ENCODE peak calls at places on chromosomes 4 and X, in four cellular contexts. One of them, this sample, is unnamed. For H3K36me3, the result is how much of the 10 kb centered on the place peaks cover.

GRCh38 chr4:177436456-177436855 is 5.8 kb downstream of the AGA start:
- DNase-seq in right lobe of liver: no peak
- DNase-seq in neuronal stem cell: no peak
- DNase-seq in CD4-positive, CD25-positive, alpha-beta regulatory T cell: no peak
- DNase-seq in this sample: no peak

GRCh38 chr4:80365928-80366327 is 30.4 kb downstream of the CFAP299 start:
- DNase-seq in right lobe of liver: no peak
- DNase-seq in neuronal stem cell: peak
- DNase-seq in CD4-positive, CD25-positive, alpha-beta regulatory T cell: peak
- DNase-seq in this sample: peak

GRCh38 chr4:114077610-114078009 is 98.2 kb upstream of the ARSJ start:
- DNase-seq in right lobe of liver: no peak
- DNase-seq in neuronal stem cell: no peak
- DNase-seq in CD4-positive, CD25-positive, alpha-beta regulatory T cell: no peak
- DNase-seq in this sample: no peak

GRCh38 chrX:143536176-143536575 is 18.9 kb upstream of the SPANXN3 start:
- DNase-seq in right lobe of liver: no peak
- DNase-seq in neuronal stem cell: no peak
- DNase-seq in CD4-positive, CD25-positive, alpha-beta regulatory T cell: no peak
- DNase-seq in this sample: no peak

GRCh38 chr4:128649575-128650205 is 159.8 kb upstream of the JADE1 start:
- DNase-seq in right lobe of liver: no peak
- DNase-seq in neuronal stem cell: no peak
- DNase-seq in CD4-positive, CD25-positive, alpha-beta regulatory T cell: no peak
- DNase-seq in this sample: no peak

GRCh38 chrX:29143356-29143755 is 556.1 kb downstream of the IL1RAPL1 start:
- DNase-seq in right lobe of liver: no peak
- DNase-seq in neuronal stem cell: no peak
- DNase-seq in CD4-positive, CD25-positive, alpha-beta regulatory T cell: no peak
- DNase-seq in this sample: no peak

GRCh38 chrX:53080628-53081580 is 1.3 kb upstream of the TSPYL2 start:
- DNase-seq in right lobe of liver: no peak
- DNase-seq in neuronal stem cell: no peak
- DNase-seq in CD4-positive, CD25-positive, alpha-beta regulatory T cell: peak
- DNase-seq in this sample: no peak

GRCh38 chr4:105232374-105232773 is 85.7 kb downstream of the TET2 start:
- DNase-seq in right lobe of liver: no peak
- DNase-seq in neuronal stem cell: no peak
- DNase-seq in CD4-positive, CD25-positive, alpha-beta regulatory T cell: no peak
- DNase-seq in this sample: no peak

GRCh38 chr4:108852691-108853090 is 89.8 kb upstream of the ETNPPL start:
- DNase-seq in right lobe of liver: no peak
- DNase-seq in neuronal stem cell: no peak
- DNase-seq in CD4-positive, CD25-positive, alpha-beta regulatory T cell: no peak
- DNase-seq in this sample: no peak

GRCh38 chr4:111602848-111603247 is 542.4 kb upstream of the FAM241A start:
- DNase-seq in right lobe of liver: no peak
- DNase-seq in neuronal stem cell: no peak
- DNase-seq in CD4-positive, CD25-positive, alpha-beta regulatory T cell: no peak
- DNase-seq in this sample: peak

GRCh38 chr4:98786866-98787265 is 128.5 kb upstream of the TSPAN5 start:
- DNase-seq in right lobe of liver: no peak
- DNase-seq in neuronal stem cell: no peak
- DNase-seq in CD4-positive, CD25-positive, alpha-beta regulatory T cell: no peak
- DNase-seq in this sample: no peak

GRCh38 chr4:108168672-108169562 is at the start of gene LEF1:
- DNase-seq in right lobe of liver: no peak
- DNase-seq in neuronal stem cell: peak
- DNase-seq in CD4-positive, CD25-positive, alpha-beta regulatory T cell: peak
- DNase-seq in this sample: peak

GRCh38 chr4:42787071-42787463 is 105.4 kb upstream of the GRXCR1 start:
- DNase-seq in right lobe of liver: no peak
- DNase-seq in neuronal stem cell: no peak
- DNase-seq in CD4-positive, CD25-positive, alpha-beta regulatory T cell: no peak
- DNase-seq in this sample: no peak

GRCh38 chrX:115393271-115393670 is 103.8 kb downstream of the LUZP4 start:
- DNase-seq in right lobe of liver: no peak
- DNase-seq in neuronal stem cell: no peak
- DNase-seq in CD4-positive, CD25-positive, alpha-beta regulatory T cell: no peak
- DNase-seq in this sample: no peak

DNA sequence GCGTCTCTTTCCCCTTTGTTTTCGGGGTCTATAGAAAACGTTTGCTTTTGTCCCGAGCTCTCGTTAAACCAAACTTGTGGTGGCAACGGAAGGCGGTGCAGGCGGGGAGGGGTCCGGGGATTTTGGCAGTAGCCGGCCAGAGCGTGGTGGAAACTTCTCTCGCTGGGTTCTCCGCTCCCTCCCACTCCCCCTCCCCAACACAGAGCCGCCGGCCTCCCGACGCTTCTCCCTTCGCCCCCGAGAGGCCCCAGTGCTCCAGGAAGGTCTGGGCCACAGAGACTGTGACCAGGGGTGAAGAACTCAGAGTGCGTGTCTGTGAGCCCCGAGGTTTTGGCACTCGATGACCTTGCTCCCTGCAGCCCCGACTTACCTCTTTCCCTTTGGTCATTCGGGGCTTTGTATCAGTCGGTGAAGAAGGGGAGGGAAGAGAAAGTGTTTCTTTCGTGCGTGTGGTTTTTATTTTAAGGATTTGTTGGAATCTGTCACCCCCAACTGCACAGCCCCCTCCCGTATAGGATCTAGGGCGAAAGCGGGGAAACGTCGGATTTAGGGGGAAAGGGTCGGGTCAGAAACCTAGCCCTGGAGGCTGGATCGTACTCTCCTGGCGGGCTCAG is 9.0 kb upstream of the BCOR start:
- DNase-seq in right lobe of liver: no peak
- DNase-seq in neuronal stem cell: no peak
- DNase-seq in CD4-positive, CD25-positive, alpha-beta regulatory T cell: no peak
- DNase-seq in this sample: peak
- H3K4me3 ChIP-seq in right lobe of liver: peak
- H3K4me3 ChIP-seq in neuronal stem cell: peak
- H3K4me3 ChIP-seq in CD4-positive, CD25-positive, alpha-beta regulatory T cell: peak
- H3K4me3 ChIP-seq in this sample: peak

GRCh38 chr4:106253364-106254129 is 62.5 kb downstream of the TBCK start:
- DNase-seq in right lobe of liver: no peak
- DNase-seq in neuronal stem cell: no peak
- DNase-seq in CD4-positive, CD25-positive, alpha-beta regulatory T cell: no peak
- DNase-seq in this sample: no peak

GRCh38 chr4:106246441-106246840 is 69.6 kb downstream of the TBCK start:
- DNase-seq in right lobe of liver: no peak
- DNase-seq in neuronal stem cell: no peak
- DNase-seq in CD4-positive, CD25-positive, alpha-beta regulatory T cell: no peak
- DNase-seq in this sample: no peak

GRCh38 chr4:106245176-106245575 is 70.8 kb downstream of the TBCK start:
- DNase-seq in right lobe of liver: no peak
- DNase-seq in neuronal stem cell: no peak
- DNase-seq in CD4-positive, CD25-positive, alpha-beta regulatory T cell: no peak
- DNase-seq in this sample: no peak

GRCh38 chr4:106247600-106247999 is 68.4 kb downstream of the TBCK start:
- DNase-seq in right lobe of liver: no peak
- DNase-seq in neuronal stem cell: no peak
- DNase-seq in CD4-positive, CD25-positive, alpha-beta regulatory T cell: no peak
- DNase-seq in this sample: no peak
- H3K36me3 ChIP-seq in right lobe of liver: under half
- H3K36me3 ChIP-seq in neuronal stem cell: under half
- H3K36me3 ChIP-seq in CD4-positive, CD25-positive, alpha-beta regulatory T cell: under half
- H3K36me3 ChIP-seq in this sample: under half

DNA sequence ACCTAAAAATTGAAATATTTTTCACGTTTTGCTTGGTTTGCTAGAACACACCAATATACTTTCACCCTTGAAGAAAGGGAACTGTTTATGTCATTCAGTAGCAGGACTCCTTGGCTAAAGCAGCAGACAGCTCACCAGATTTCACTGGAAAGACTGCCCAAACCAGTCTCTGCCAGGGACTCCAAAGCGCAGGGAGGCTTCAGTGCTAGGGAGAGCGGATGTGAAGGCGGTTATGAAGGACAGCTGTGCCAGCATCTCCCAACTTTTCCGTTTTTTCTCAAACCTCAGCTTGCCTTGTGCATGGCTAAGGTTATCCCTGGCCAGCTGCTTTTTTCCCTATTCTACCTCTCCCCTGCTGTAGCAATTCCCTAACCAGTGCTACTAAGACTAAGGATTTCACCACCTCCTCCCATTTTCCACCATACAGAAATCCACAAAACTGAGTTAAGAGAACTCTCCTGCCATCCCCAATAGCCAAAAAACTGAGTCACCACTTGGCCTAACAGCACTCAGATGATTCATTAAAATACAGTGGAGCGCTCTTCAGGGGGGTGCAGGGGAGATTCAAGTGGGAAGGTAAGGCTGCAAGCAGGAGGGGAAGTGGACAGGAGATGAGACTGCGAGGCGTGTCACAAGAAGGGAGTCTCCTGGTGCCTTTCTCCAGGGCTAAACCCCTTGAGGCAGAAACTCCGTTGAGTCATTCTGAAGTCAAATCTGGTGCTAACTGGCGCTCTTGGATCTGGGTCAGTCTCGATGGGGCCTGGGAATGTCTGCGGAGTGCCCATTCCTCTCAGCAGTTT is 90.7 kb downstream of the PALLD start:
- DNase-seq in right lobe of liver: no peak
- DNase-seq in neuronal stem cell: no peak
- DNase-seq in CD4-positive, CD25-positive, alpha-beta regulatory T cell: no peak
- DNase-seq in this sample: no peak
- H3K4me3 ChIP-seq in right lobe of liver: no peak
- H3K4me3 ChIP-seq in neuronal stem cell: no peak
- H3K4me3 ChIP-seq in CD4-positive, CD25-positive, alpha-beta regulatory T cell: no peak
- H3K4me3 ChIP-seq in this sample: no peak

GRCh38 chr4:83931659-83932058 is 395.8 kb downstream of the GPAT3 start:
- DNase-seq in right lobe of liver: no peak
- DNase-seq in neuronal stem cell: no peak
- DNase-seq in CD4-positive, CD25-positive, alpha-beta regulatory T cell: no peak
- DNase-seq in this sample: no peak
- H3K36me3 ChIP-seq in right lobe of liver: under half
- H3K36me3 ChIP-seq in neuronal stem cell: under half
- H3K36me3 ChIP-seq in CD4-positive, CD25-positive, alpha-beta regulatory T cell: under half
- H3K36me3 ChIP-seq in this sample: under half

DNA sequence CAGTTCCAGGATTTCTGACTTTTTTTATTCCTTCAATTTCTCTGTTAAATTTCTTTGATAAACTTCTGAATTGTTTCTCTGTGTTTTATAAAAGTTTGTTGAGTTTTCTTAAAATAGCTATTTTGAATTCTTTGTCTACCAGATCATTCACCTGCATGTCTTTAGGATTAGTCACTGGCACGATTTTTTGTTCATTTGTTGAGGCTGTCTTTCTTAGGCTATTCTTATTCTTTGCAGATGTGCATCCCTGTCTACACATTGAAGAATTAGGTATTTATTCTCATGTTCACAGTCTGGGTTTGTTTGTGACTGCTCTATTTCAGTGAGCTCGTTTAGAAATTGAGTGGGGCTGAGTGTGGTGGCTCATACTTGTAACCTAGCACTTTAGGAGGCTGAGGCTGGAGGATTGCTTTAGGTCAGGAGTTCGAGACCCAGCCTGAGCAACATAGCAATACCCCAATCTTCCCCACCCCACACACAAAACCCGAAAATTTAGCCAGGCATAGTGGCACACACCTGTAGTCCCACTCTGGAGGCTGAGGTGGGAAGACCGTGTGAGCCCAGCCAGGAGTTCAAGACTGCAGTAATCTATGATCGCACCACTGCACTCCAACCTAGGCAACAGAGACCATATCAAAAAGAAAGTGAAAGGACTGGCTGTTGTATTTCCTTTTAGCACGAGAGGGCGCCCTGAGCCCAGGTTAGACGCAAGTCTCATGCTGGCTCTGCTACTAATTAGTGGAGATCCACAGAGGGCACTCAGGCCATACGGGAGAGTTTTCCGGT is 42.0 kb downstream of the F8 start:
- DNase-seq in right lobe of liver: peak
- DNase-seq in neuronal stem cell: peak
- DNase-seq in CD4-positive, CD25-positive, alpha-beta regulatory T cell: peak
- DNase-seq in this sample: peak
- H3K4me3 ChIP-seq in right lobe of liver: peak
- H3K4me3 ChIP-seq in neuronal stem cell: no peak
- H3K4me3 ChIP-seq in CD4-positive, CD25-positive, alpha-beta regulatory T cell: peak
- H3K4me3 ChIP-seq in this sample: no peak

GRCh38 chrX:155231163-155231562 is 14.9 kb downstream of the VBP1 start:
- DNase-seq in right lobe of liver: no peak
- DNase-seq in neuronal stem cell: no peak
- DNase-seq in CD4-positive, CD25-positive, alpha-beta regulatory T cell: no peak
- DNase-seq in this sample: no peak

GRCh38 chrX:155237719-155238118 is 21.5 kb downstream of the VBP1 start:
- DNase-seq in right lobe of liver: no peak
- DNase-seq in neuronal stem cell: no peak
- DNase-seq in CD4-positive, CD25-positive, alpha-beta regulatory T cell: no peak
- DNase-seq in this sample: no peak

GRCh38 chrX:155235891-155236290 is 19.6 kb downstream of the VBP1 start:
- DNase-seq in right lobe of liver: no peak
- DNase-seq in neuronal stem cell: no peak
- DNase-seq in CD4-positive, CD25-positive, alpha-beta regulatory T cell: no peak
- DNase-seq in this sample: no peak
- H3K36me3 ChIP-seq in right lobe of liver: under half
- H3K36me3 ChIP-seq in neuronal stem cell: under half
- H3K36me3 ChIP-seq in CD4-positive, CD25-positive, alpha-beta regulatory T cell: half or more
- H3K36me3 ChIP-seq in this sample: under half

DNA sequence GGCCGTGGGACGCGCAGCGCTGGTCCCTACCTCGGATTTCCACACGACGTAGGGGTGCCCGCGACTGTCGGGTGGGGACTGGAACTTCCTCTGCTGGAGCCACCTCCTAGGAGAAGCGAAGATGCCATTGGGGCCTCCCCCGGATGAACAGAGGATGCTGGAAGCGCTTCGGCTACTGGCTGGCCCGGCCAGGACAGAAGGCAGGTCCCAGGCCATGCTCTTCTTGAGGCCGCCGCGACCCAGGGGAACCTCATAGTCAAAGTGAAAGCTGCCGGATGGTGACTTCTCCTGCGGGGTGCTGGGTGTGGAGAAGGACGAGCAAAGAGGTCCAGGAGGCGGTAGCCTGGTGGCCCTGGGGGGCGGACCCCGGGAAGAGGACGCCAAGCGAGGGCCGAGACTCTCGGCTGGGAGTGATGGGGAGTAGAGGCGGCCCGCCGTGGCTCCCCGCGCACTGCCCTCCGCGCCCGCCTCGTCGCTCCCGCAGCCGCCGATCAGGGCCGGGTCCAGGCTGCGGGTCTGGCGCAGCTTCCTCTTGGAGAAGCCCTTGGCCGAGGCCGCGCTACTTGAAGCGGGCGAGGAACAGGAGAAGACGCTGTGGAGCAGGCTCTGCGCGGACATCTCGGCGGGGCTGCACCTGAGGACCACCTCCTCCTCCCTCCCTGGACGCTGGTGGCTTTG is 1.4 kb downstream of the ARHGAP6 start:
- DNase-seq in right lobe of liver: peak
- DNase-seq in neuronal stem cell: no peak
- DNase-seq in CD4-positive, CD25-positive, alpha-beta regulatory T cell: no peak
- DNase-seq in this sample: peak
- H3K4me3 ChIP-seq in right lobe of liver: peak
- H3K4me3 ChIP-seq in neuronal stem cell: peak
- H3K4me3 ChIP-seq in CD4-positive, CD25-positive, alpha-beta regulatory T cell: no peak
- H3K4me3 ChIP-seq in this sample: peak

This sample was measured in H7.